ENCODE peak calls at places on chromosomes 6 and 20, in eight cellular contexts. R, V, G, E, N, J, X and U are unnamed samples.

GRCh38 chr20:35616465-35617396 is 1.1 kb downstream of the SPAG4 start:
- DNase-seq in R (peak), V (no peak), G (peak), E (peak), N (peak), J (no peak), X (peak), U (peak)

GRCh38 chr20:64049060-64049886 is at the start of gene SOX18:
- DNase-seq in R (no peak), V (no peak), G (no peak), E (peak), N (peak), J (no peak), X (peak), U (peak)

GRCh38 chr6:96836579-96837137 is 619 bp downstream of the GPR63 start:
- DNase-seq in R (no peak), V (no peak), G (no peak), E (peak), N (no peak), J (no peak), X (no peak), U (peak)

GRCh38 chr6:155832596-155832995 is 377.0 kb upstream of the NOX3 start:
- DNase-seq in R (no peak), V (no peak), G (no peak), E (peak), N (no peak), J (no peak), X (no peak), U (no peak)

GRCh38 chr6:22306741-22307466 is 10.1 kb upstream of the PRL start:
- DNase-seq in R (no peak), V (no peak), G (no peak), E (no peak), N (no peak), J (no peak), X (no peak), U (no peak)

GRCh38 chr6:134740473-134741192 is 209.3 kb downstream of the ALDH8A1 start:
- DNase-seq in R (no peak), V (no peak), G (no peak), E (peak), N (no peak), J (no peak), X (no peak), U (no peak)

GRCh38 chr20:20102859-20103258 is 50.5 kb downstream of the CFAP61 start:
- DNase-seq in R (no peak), V (no peak), G (no peak), E (no peak), N (no peak), J (no peak), X (no peak), U (no peak)

GRCh38 chr6:89826029-89826528 is 3.6 kb upstream of the CASP8AP2 start:
- DNase-seq in R (no peak), V (no peak), G (no peak), E (peak), N (no peak), J (no peak), X (no peak), U (no peak)

GRCh38 chr6:165646484-165646883 is 16.6 kb downstream of the PDE10A start:
- DNase-seq in R (no peak), V (no peak), G (no peak), E (no peak), N (no peak), J (no peak), X (no peak), U (no peak)

GRCh38 chr20:41482647-41483552 is 116.3 kb upstream of the EMILIN3 start:
- DNase-seq in R (no peak), V (no peak), G (no peak), E (peak), N (no peak), J (peak), X (no peak), U (no peak)

GRCh38 chr6:123622780-123623179 is 14.0 kb downstream of the TRDN start:
- DNase-seq in R (no peak), V (no peak), G (no peak), E (no peak), N (no peak), J (no peak), X (no peak), U (no peak)

GRCh38 chr6:87155920-87156600 is 695 bp downstream of the ZNF292 start:
- DNase-seq in R (no peak), V (peak), G (peak), E (peak), N (peak), J (peak), X (peak), U (peak)

GRCh38 chr6:87154641-87155271 is 609 bp upstream of the ZNF292 start:
- DNase-seq in R (peak), V (no peak), G (peak), E (peak), N (no peak), J (no peak), X (no peak), U (no peak)

GRCh38 chr6:87152528-87152950 is 2.8 kb upstream of the ZNF292 start:
- DNase-seq in R (no peak), V (no peak), G (no peak), E (peak), N (no peak), J (no peak), X (no peak), U (no peak)

GRCh38 chr6:87151786-87152527 is 3.4 kb upstream of the ZNF292 start:
- DNase-seq in R (peak), V (peak), G (peak), E (peak), N (peak), J (peak), X (peak), U (peak)

GRCh38 chr6:87155272-87155919 is at the start of gene ZNF292:
- DNase-seq in R (peak), V (peak), G (peak), E (peak), N (peak), J (peak), X (peak), U (peak)
- TF ChIP-seq CTCF in R (no peak), V (peak), G (no peak), E (no peak), N (no peak), J (no peak), X (no peak), U (no peak)

GRCh38 chr6:42401605-42401935 is 50.2 kb downstream of the TRERF1 start:
- DNase-seq in R (no peak), V (no peak), G (no peak), E (no peak), N (no peak), J (no peak), X (no peak), U (no peak)
- TF ChIP-seq CTCF in R (no peak), V (no peak), G (no peak), E (no peak), N (no peak), J (no peak), X (no peak), U (no peak)

GRCh38 chr20:48049171-48049570 is 263.9 kb upstream of the SULF2 start:
- DNase-seq in R (no peak), V (no peak), G (no peak), E (no peak), N (no peak), J (no peak), X (no peak), U (no peak)
- TF ChIP-seq CTCF in R (no peak), V (no peak), G (no peak), E (no peak), N (no peak), J (no peak), X (no peak), U (no peak)

GRCh38 chr6:112535816-112536215 is 188.7 kb downstream of the RFPL4B start:
- DNase-seq in R (no peak), V (no peak), G (no peak), E (no peak), N (no peak), J (no peak), X (no peak), U (no peak)

DNA sequence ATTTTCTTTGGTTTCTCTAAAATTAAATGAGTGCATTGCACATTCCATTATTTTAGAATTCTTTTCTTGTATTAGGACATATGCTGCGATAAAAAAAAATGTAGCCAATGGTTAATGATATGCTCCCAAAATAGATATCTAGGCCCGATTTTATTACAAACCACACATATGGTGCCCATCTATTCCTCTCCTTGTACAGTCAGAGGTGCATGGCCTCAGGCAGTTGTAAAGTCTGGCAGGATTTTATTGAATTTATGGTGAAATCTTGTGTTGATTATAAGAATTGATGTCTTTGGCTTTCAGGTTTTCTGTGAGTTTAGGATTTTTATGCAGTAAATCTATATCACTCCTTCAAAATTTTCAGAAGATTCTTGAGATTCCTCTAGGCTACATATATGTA is 192.2 kb downstream of the RFPL4B start:
- DNase-seq in R (no peak), V (no peak), G (no peak), E (no peak), N (no peak), J (no peak), X (no peak), U (no peak)
- TF ChIP-seq CTCF in R (no peak), V (no peak), G (no peak), E (no peak), N (no peak), J (no peak), X (no peak), U (no peak)

DNA sequence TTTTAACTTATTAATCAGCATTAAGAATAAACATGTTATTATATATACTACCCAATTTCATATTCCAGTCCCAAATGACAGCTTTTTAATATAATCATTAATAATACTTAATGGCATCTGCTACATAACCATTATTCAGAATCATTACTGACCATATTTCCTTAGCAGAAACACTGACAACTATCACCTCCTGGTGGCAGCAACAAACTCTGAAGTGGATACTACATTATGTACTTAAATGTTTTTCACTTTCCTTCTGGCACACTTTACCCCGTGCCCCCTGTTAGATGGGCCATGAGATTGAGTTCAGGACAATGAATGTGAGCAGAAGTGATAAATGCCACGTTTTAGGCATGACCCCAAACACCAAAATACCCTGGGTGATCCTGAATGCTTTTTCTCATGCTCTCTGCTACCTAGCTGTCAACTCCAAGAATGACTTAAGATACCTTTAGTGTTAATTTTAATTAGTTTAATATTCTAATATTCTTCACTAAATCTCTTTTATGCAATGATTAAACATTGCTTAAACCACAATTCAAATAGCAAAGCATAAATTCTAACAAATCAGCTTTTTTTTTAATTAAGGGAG is 77.1 kb downstream of the LMBRD1 start:
- DNase-seq in R (no peak), V (no peak), G (no peak), E (peak), N (no peak), J (peak), X (no peak), U (no peak)
- TF ChIP-seq CTCF in R (no peak), V (peak), G (peak), E (peak), N (no peak), J (peak), X (peak), U (peak)

GRCh38 chr6:77930945-77931344 is 278.1 kb downstream of the MEI4 start:
- DNase-seq in R (no peak), V (no peak), G (no peak), E (no peak), N (no peak), J (no peak), X (no peak), U (no peak)

GRCh38 chr6:77930382-77930781 is 277.5 kb downstream of the MEI4 start:
- DNase-seq in R (no peak), V (no peak), G (no peak), E (no peak), N (no peak), J (no peak), X (no peak), U (no peak)

GRCh38 chr6:77926198-77926752 is 273.4 kb downstream of the MEI4 start:
- DNase-seq in R (no peak), V (no peak), G (no peak), E (no peak), N (no peak), J (no peak), X (no peak), U (no peak)
- TF ChIP-seq CTCF in R (no peak), V (peak), G (no peak), E (no peak), N (no peak), J (peak), X (no peak), U (no peak)

DNA sequence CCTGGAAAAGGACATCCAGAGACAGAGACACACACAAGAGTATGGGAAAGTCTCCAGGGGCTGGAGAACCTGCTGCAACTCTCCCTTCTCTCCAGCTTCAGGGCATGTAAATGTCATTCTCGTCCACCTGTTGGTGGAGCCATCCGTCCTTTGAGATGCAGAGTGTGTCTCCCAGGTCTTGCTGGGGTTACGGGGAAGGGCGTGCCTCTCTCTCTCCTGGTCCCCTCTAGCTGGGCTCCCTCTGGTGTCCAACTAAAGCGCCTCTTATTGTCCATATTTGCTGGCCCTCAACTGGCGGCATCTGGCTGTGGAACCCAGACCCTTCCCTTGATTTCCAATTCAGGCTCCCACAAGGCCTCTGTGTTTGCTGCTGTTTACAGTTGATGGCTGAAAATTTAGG is 244.1 kb downstream of the BMP7 start:
- DNase-seq in R (no peak), V (no peak), G (no peak), E (no peak), N (no peak), J (no peak), X (no peak), U (no peak)
- TF ChIP-seq CTCF in R (no peak), V (no peak), G (no peak), E (no peak), N (no peak), J (no peak), X (no peak), U (no peak)

GRCh38 chr6:80467408-80467807 is 360.9 kb downstream of the BCKDHB start:
- DNase-seq in R (no peak), V (no peak), G (no peak), E (no peak), N (no peak), J (no peak), X (no peak), U (no peak)
- TF ChIP-seq CTCF in R (no peak), V (no peak), G (no peak), E (no peak), N (no peak), J (no peak), X (no peak), U (no peak)